ENCODE peak calls at places on chromosome 18, in six cellular contexts. C is H9, D is upper lobe of right lung, F is adrenal gland, Z is mesothelial cell of epicardium, K is progenitor cell of endocrine pancreas. O is an unnamed sample.

GRCh38 chr18:22282311-22283235 is 113.2 kb downstream of the GATA6 start:
- DNase-seq in C (peak; percentile 34), D (no peak), F (no peak), Z (no peak), K (no peak), O (no peak)

GRCh38 chr18:24491882-24492281 is 31.4 kb downstream of the HRH4 start:
- DNase-seq in C (no peak), D (no peak), F (no peak), Z (no peak), K (no peak), O (no peak)

GRCh38 chr18:59820663-59821062 is 79.1 kb upstream of the PMAIP1 start:
- DNase-seq in C (no peak), D (no peak), F (no peak), Z (no peak), K (no peak), O (no peak)

GRCh38 chr18:36514778-36515177 is 217.3 kb downstream of the FHOD3 start:
- DNase-seq in C (peak; percentile 39), D (no peak), F (no peak), Z (no peak), K (no peak), O (no peak)

GRCh38 chr18:71293322-71293721 is 1004.5 kb downstream of the SOCS6 start:
- DNase-seq in C (no peak), D (no peak), F (no peak), Z (no peak), K (no peak), O (no peak)

GRCh38 chr18:6624271-6624670 is 105.2 kb upstream of the ARHGAP28 start:
- DNase-seq in C (no peak), D (no peak), F (no peak), Z (no peak), K (no peak), O (no peak)

GRCh38 chr18:457533-457932 is 43.0 kb downstream of the COLEC12 start:
- DNase-seq in C (no peak), D (no peak), F (no peak), Z (no peak), K (no peak), O (no peak)

GRCh38 chr18:23307567-23308295 is 145.4 kb upstream of the RIOK3 start:
- DNase-seq in C (no peak), D (no peak), F (no peak), Z (no peak), K (no peak), O (no peak)

GRCh38 chr18:25832008-25832604 is 258.3 kb downstream of the SS18 start:
- DNase-seq in C (peak; percentile 66), D (peak; percentile 72), F (peak; percentile 84), Z (no peak), K (peak; percentile 42), O (peak; percentile 65)

GRCh38 chr18:34773961-34774754 is 64.1 kb downstream of the DTNA start:
- DNase-seq in C (no peak), D (no peak), F (peak; percentile 74), Z (no peak), K (no peak), O (peak; percentile 44)

GRCh38 chr18:36461551-36461987 is 164.1 kb downstream of the FHOD3 start:
- DNase-seq in C (no peak), D (no peak), F (no peak), Z (no peak), K (no peak), O (no peak)

GRCh38 chr18:32889620-32890593 is 117.1 kb upstream of the KLHL14 start:
- DNase-seq in C (peak; percentile 33), D (no peak), F (no peak), Z (no peak), K (no peak), O (no peak)

GRCh38 chr18:63342206-63342605 is 22.6 kb upstream of the BCL2 start:
- DNase-seq in C (peak; percentile 48), D (no peak), F (peak; percentile 34), Z (no peak), K (peak; percentile 13), O (no peak)

GRCh38 chr18:3117493-3118192 is 102.1 kb downstream of the MYOM1 start:
- DNase-seq in C (no peak), D (no peak), F (peak; percentile 51), Z (no peak), K (no peak), O (no peak)

GRCh38 chr18:74196220-74197119 is 48.1 kb downstream of the TIMM21 start:
- DNase-seq in C (peak; percentile 50), D (no peak), F (peak; percentile 40), Z (no peak), K (no peak), O (no peak)

GRCh38 chr18:52118684-52119083 is 221.3 kb upstream of the DCC start:
- DNase-seq in C (no peak), D (no peak), F (no peak), Z (no peak), K (no peak), O (no peak)

GRCh38 chr18:73503326-73503725 is 635.5 kb upstream of the NETO1 start:
- DNase-seq in C (no peak), D (no peak), F (no peak), Z (no peak), K (no peak), O (no peak)

GRCh38 chr18:50356036-50356945 is 18.6 kb upstream of the SKA1 start:
- DNase-seq in C (no peak), D (no peak), F (peak; percentile 59), Z (no peak), K (no peak), O (no peak)
- TF ChIP-seq CTCF in C (no peak), D (peak; percentile 14), F (no peak), Z (no peak), K (no peak), O (no peak)

GRCh38 chr18:61893971-61894750 is 1.4 kb upstream of the RNF152 start:
- DNase-seq in C (peak; percentile 82), D (peak; percentile 87), F (peak; percentile 80), Z (peak; percentile 46), K (peak; percentile 72), O (peak; percentile 87)
- TF ChIP-seq CTCF in C (no peak), D (peak; percentile 27), F (no peak), Z (no peak), K (peak; percentile 13), O (peak; percentile 50)

GRCh38 chr18:47591429-47591828 is 339.0 kb downstream of the SMAD2 start:
- DNase-seq in C (no peak), D (no peak), F (no peak), Z (no peak), K (no peak), O (no peak)
- TF ChIP-seq CTCF in C (no peak), D (no peak), F (no peak), Z (no peak), K (no peak), O (no peak)

DNA sequence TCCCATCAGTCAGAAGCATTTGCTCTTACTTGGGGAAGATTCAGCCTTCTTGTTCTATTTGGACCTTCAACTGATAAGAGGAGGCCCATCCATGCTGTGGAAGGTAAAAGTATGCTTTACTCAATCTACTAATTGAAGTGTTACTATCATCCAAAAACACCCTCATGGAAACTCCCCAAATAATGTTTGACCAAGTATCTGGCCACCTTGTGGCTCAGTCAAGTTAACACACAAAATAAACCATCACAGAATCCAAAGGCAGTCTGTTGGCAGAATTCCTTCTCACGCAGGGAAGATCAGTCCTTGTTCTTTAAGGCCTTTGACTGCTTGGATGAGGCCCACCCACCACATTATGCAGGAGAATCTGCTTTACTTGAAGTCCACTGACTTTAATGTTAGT is 531.2 kb upstream of the SMIM21 start:
- DNase-seq in C (no peak), D (no peak), F (no peak), Z (no peak), K (no peak), O (no peak)
- TF ChIP-seq CTCF in C (peak; percentile 54), D (no peak), F (no peak), Z (no peak), K (no peak), O (no peak)

DNA sequence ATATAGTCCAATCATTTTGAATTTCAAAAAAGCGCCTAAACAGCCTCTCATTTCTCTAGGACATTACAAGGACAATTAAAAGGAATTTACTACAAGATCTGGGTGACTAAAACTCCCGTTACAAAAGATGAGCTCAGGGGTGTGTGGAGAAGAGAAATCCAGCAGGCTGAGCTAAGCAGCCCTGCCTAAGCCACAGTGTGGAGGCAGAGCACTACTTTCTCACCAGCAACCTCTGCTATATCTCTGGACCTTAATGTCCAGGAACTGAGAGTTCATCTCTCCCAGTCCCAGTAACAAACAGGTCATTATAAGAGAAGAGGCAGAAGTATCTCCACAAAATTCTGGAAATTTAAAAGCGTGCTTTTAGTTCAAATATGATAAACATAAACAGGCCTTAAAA is 18.9 kb upstream of the ANKRD62 start:
- DNase-seq in C (no peak), D (no peak), F (no peak), Z (no peak), K (no peak), O (no peak)
- TF ChIP-seq CTCF in C (no peak), D (no peak), F (no peak), Z (no peak), K (no peak), O (no peak)

DNA sequence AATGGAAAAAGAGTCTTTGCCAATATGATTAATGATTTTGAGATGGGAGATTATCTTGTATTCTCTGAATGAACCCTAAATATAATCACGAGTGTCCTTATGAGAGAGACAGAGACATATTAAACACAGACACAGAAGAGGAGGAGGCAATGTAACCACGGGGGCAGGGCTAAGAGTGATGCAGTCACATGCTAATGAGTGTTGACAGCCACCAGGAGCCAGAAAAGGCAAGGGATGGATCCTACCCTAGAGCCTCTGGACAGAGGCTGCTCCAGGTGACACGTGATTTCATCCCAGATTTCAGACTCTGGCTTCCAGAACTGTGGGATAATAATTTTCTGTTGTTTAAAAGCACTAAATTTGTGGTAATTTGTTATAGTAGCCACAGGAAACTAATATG is 679.5 kb downstream of the MBD2 start:
- DNase-seq in C (no peak), D (no peak), F (no peak), Z (no peak), K (no peak), O (no peak)
- TF ChIP-seq CTCF in C (no peak), D (no peak), F (no peak), Z (no peak), K (no peak), O (no peak)

GRCh38 chr18:5604778-5605177 is 61.0 kb upstream of the EPB41L3 start:
- DNase-seq in C (no peak), D (no peak), F (no peak), Z (no peak), K (no peak), O (no peak)
- TF ChIP-seq CTCF in C (no peak), D (no peak), F (no peak), Z (no peak), K (no peak), O (no peak)

O was measured in heart left ventricle.